ENCODE peak calls at places on chromosomes 16 and 17, in seven cellular contexts. W is fibroblast of mammary gland; S is activated CD8-positive, alpha-beta T cell treated with anti-CD3 and anti-CD28 coated beads for 36 hours; T is tibial artery; D is endodermal cell; G is Calu3; K is BJ. Z is an unnamed sample.

GRCh38 chr16:14502932-14503741 is 126.9 kb downstream of the PARN start:
- DNase-seq in W (peak), D (no peak), S (no peak), T (no peak), K (no peak), G (no peak), Z (no peak)

GRCh38 chr16:12582696-12583095 is 221.0 kb downstream of the CPPED1 start:
- DNase-seq in K (no peak), D (peak), S (no peak), G (no peak), W (no peak), T (peak), Z (no peak)

GRCh38 chr17:77146882-77147281 is 6.1 kb downstream of the SEC14L1 start:
- DNase-seq in W (no peak), S (no peak), G (no peak), T (no peak), K (no peak), D (peak), Z (peak)

GRCh38 chr16:4360538-4361021 is 9.5 kb upstream of the PAM16 start:
- DNase-seq in S (peak), T (no peak), W (no peak), D (peak), G (no peak), K (no peak), Z (no peak)

GRCh38 chr16:85393674-85394510 is 219.2 kb upstream of the GSE1 start:
- DNase-seq in D (peak), K (no peak), T (peak), S (peak), G (peak), W (peak), Z (peak)

GRCh38 chr17:935485-935884 is 44.1 kb downstream of the NXN start:
- DNase-seq in D (no peak), K (no peak), G (peak), T (no peak), W (no peak), S (no peak), Z (no peak)

GRCh38 chr17:60989439-60989838 is 311.8 kb downstream of the BCAS3 start:
- DNase-seq in D (no peak), S (no peak), W (no peak), T (no peak), G (no peak), K (no peak), Z (no peak)

GRCh38 chr17:73228748-73229236 is 32.9 kb downstream of the CPSF4L start:
- DNase-seq in G (peak), D (peak), K (peak), W (peak), T (peak), S (peak), Z (no peak)

GRCh38 chr16:27025581-27025980 is 41.1 kb upstream of the C16orf82 start:
- DNase-seq in W (no peak), K (no peak), G (no peak), S (no peak), T (no peak), D (no peak), Z (no peak)

GRCh38 chr17:3576970-3577369 is 19.4 kb upstream of the TRPV3 start:
- DNase-seq in T (no peak), S (no peak), K (no peak), D (peak), W (no peak), G (no peak), Z (no peak)

GRCh38 chr16:48564544-48565444 is 45.2 kb downstream of the N4BP1 start:
- DNase-seq in W (no peak), T (no peak), D (no peak), K (no peak), S (no peak), G (no peak), Z (no peak)

GRCh38 chr16:82605863-82606620 is 20.7 kb upstream of the CDH13 start:
- DNase-seq in K (no peak), G (no peak), S (no peak), D (peak), T (no peak), W (no peak), Z (no peak)

GRCh38 chr17:37608369-37609169 is 649 bp downstream of the SYNRG start:
- DNase-seq in K (no peak), T (no peak), S (peak), G (no peak), W (peak), D (no peak), Z (peak)

GRCh38 chr17:19387921-19388521 is 1.0 kb upstream of the MFAP4 start:
- DNase-seq in D (no peak), S (no peak), K (peak), G (no peak), W (peak), T (no peak), Z (no peak)

GRCh38 chr17:8611671-8612298 is 18.7 kb downstream of the MYH10 start:
- DNase-seq in G (no peak), S (no peak), W (peak), K (peak), D (no peak), T (no peak), Z (no peak)

GRCh38 chr16:63816304-63816703 is 1305.6 kb downstream of the CDH11 start:
- DNase-seq in T (no peak), S (no peak), K (no peak), W (no peak), D (no peak), G (no peak), Z (no peak)

GRCh38 chr17:50134206-50135110 is 4.5 kb upstream of the SAMD14 start:
- DNase-seq in T (peak), K (no peak), S (no peak), W (no peak), G (peak), D (peak), Z (no peak)

GRCh38 chr16:21088646-21089538 is 61.8 kb downstream of the DNAH3 start:
- DNase-seq in S (no peak), D (peak), G (no peak), K (no peak), T (no peak), W (peak), Z (no peak)

GRCh38 chr16:4570688-4571321 is 14.7 kb downstream of the C16orf96 start:
- DNase-seq in D (peak), T (no peak), W (no peak), K (no peak), S (no peak), G (no peak), Z (no peak)

GRCh38 chr17:75064460-75064859 is 17.4 kb downstream of the KCTD2 start:
- DNase-seq in K (no peak), D (no peak), W (no peak), S (no peak), G (no peak), T (no peak), Z (no peak)

GRCh38 chr17:77765292-77765691 is 193.2 kb upstream of the TNRC6C start:
- DNase-seq in D (no peak), T (no peak), G (no peak), K (no peak), W (no peak), S (no peak), Z (no peak)

GRCh38 chr16:86765389-86766026 is 187.2 kb downstream of the FOXL1 start:
- DNase-seq in K (no peak), D (no peak), W (no peak), G (no peak), T (peak), S (no peak), Z (no peak)

GRCh38 chr17:44108440-44109311 is 14.8 kb downstream of the HDAC5 start:
- DNase-seq in K (peak), T (peak), D (peak), S (no peak), G (no peak), W (peak), Z (no peak)

GRCh38 chr16:27790546-27791403 is 240.8 kb downstream of the KATNIP start:
- DNase-seq in W (no peak), K (no peak), G (no peak), T (no peak), D (no peak), S (no peak), Z (no peak)

GRCh38 chr17:77476006-77476405 is 335.2 kb downstream of the SEC14L1 start:
- DNase-seq in K (no peak), T (no peak), S (no peak), W (peak), D (no peak), G (no peak), Z (no peak)

GRCh38 chr17:17988427-17988945 is 15.8 kb downstream of the DRC3 start:
- DNase-seq in W (no peak), T (no peak), S (no peak), K (no peak), G (no peak), D (peak), Z (no peak)

GRCh38 chr17:49577978-49578893 is 2.6 kb downstream of the NXPH3 start:
- DNase-seq in T (no peak), K (no peak), D (no peak), W (no peak), S (no peak), G (no peak), Z (no peak)

GRCh38 chr16:85479972-85480726 is 133.0 kb upstream of the GSE1 start:
- DNase-seq in K (no peak), T (no peak), G (peak), S (peak), W (no peak), D (peak), Z (no peak)

GRCh38 chr17:9817086-9817485 is 4.8 kb downstream of the GSG1L2 start:
- DNase-seq in D (peak), T (no peak), W (peak), G (peak), K (no peak), S (no peak), Z (peak)

GRCh38 chr17:44906010-44906646 is 6.9 kb upstream of the EFTUD2 start:
- DNase-seq in K (peak), W (peak), D (peak), S (no peak), T (no peak), G (no peak), Z (no peak)

GRCh38 chr16:58009856-58010416 is 8.7 kb downstream of the USB1 start:
- DNase-seq in D (peak), T (no peak), W (no peak), K (no peak), G (no peak), S (no peak), Z (no peak)

GRCh38 chr17:3222505-3222904 is 15.0 kb downstream of the OR1A1 start:
- DNase-seq in S (peak), K (no peak), D (no peak), T (no peak), W (no peak), G (no peak), Z (no peak)

GRCh38 chr17:76074390-76075363 is at the start of gene GALR2:
- DNase-seq in T (no peak), D (peak), S (peak), G (no peak), K (no peak), W (no peak), Z (no peak)

GRCh38 chr16:87407511-87408112 is 15.5 kb downstream of the MAP1LC3B start:
- DNase-seq in D (peak), K (peak), S (no peak), G (peak), W (peak), T (peak), Z (no peak)

GRCh38 chr17:80374732-80375118 is 40.2 kb upstream of the ENDOV start:
- DNase-seq in T (peak), G (no peak), S (no peak), D (no peak), W (no peak), K (no peak), Z (no peak)

GRCh38 chr16:51049678-51050378 is 101.2 kb downstream of the SALL1 start:
- DNase-seq in S (no peak), G (no peak), W (no peak), K (no peak), T (no peak), D (no peak), Z (no peak)
- TF ChIP-seq CTCF in S (no peak), G (peak), W (no peak), K (no peak), T (no peak), D (peak), Z (peak)

GRCh38 chr17:56121661-56122060 is 31.6 kb upstream of the ANKFN1 start:
- DNase-seq in S (no peak), D (no peak), G (no peak), W (no peak), T (no peak), K (no peak), Z (no peak)
- TF ChIP-seq CTCF in S (no peak), D (peak), G (no peak), W (peak), T (no peak), K (peak), Z (peak)

GRCh38 chr17:35665662-35666061 is 65.8 kb upstream of the RASL10B start:
- DNase-seq in D (no peak), S (no peak), W (no peak), T (no peak), K (no peak), G (no peak), Z (no peak)
- TF ChIP-seq CTCF in D (no peak), S (no peak), W (no peak), T (no peak), K (no peak), G (no peak), Z (no peak)

DNA sequence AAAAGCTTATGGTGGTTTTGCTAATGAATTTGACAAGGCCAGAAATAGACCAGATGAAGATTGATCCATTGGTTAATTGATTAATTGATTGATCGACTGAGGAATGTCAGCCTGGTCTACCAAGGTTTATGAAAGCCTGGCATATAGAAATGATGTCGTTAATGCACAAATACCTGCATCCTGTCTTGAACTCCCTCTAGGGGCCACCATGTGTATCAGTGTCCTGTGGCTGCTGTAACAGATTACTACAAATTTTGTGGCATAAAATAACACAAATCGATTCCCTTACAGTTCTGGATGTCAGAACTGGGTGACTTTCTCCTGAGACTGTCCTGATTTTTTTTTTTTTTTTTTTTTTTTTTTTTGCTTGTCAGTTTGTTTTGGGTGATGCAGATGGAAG is 553.2 kb downstream of the MAF start:
- DNase-seq in K (no peak), S (peak), G (peak), W (no peak), D (no peak), T (no peak), Z (no peak)
- TF ChIP-seq CTCF in K (no peak), S (peak), G (peak), W (peak), D (peak), T (peak), Z (peak)

GRCh38 chr17:82230627-82231311 is 1.9 kb downstream of the SLC16A3 start:
- DNase-seq in T (peak), S (peak), K (no peak), D (peak), G (peak), W (peak), Z (peak)
- TF ChIP-seq CTCF in T (peak), S (peak), K (peak), D (peak), G (peak), W (no peak), Z (peak)

GRCh38 chr16:73050115-73051099 is 2.5 kb upstream of the ZFHX3 start:
- DNase-seq in D (no peak), T (no peak), S (no peak), W (no peak), G (no peak), K (no peak), Z (no peak)
- TF ChIP-seq CTCF in D (no peak), T (no peak), S (no peak), W (no peak), G (no peak), K (no peak), Z (no peak)

GRCh38 chr16:19115148-19116021 is 1.6 kb downstream of the ITPRIPL2 start:
- DNase-seq in G (no peak), K (no peak), D (no peak), S (no peak), W (peak), T (peak), Z (no peak)
- TF ChIP-seq CTCF in G (no peak), K (peak), D (peak), S (no peak), W (peak), T (no peak), Z (no peak)